ENCODE peak calls at places on chromosomes 16 and 17, in four cellular contexts. R, J, H and Q are unnamed samples.

GRCh38 chr16:19113577-19114358 is at the start of gene ITPRIPL2:
- DNase-seq in R (peak), J (no peak), H (peak), Q (no peak)

GRCh38 chr16:1916654-1916990 is 1.6 kb downstream of the HS3ST6 start:
- DNase-seq in R (no peak), J (no peak), H (no peak), Q (no peak)

GRCh38 chr16:88430524-88431446 is 22.3 kb upstream of the ZFPM1 start:
- DNase-seq in R (no peak), J (no peak), H (peak), Q (no peak)

GRCh38 chr17:80124351-80124981 is 22.5 kb downstream of the EIF4A3 start:
- DNase-seq in R (no peak), J (peak), H (peak), Q (no peak)

GRCh38 chr17:48012151-48012520 is 25.5 kb downstream of the COPZ2 start:
- DNase-seq in R (no peak), J (no peak), H (peak), Q (no peak)

GRCh38 chr17:11340798-11341197 is 99.8 kb downstream of the SHISA6 start:
- DNase-seq in R (no peak), J (no peak), H (no peak), Q (no peak)

GRCh38 chr16:73010150-73010676 is 37.7 kb downstream of the ZFHX3 start:
- DNase-seq in R (no peak), J (no peak), H (no peak), Q (no peak)

GRCh38 chr16:1794221-1794871 is 841 bp upstream of the IGFALS start:
- DNase-seq in R (peak), J (no peak), H (no peak), Q (no peak)

GRCh38 chr17:19513897-19514488 is 19.7 kb upstream of the SLC47A1 start:
- DNase-seq in R (peak), J (peak), H (peak), Q (peak)

GRCh38 chr17:79385962-79386563 is 224.8 kb downstream of the RBFOX3 start:
- DNase-seq in R (no peak), J (no peak), H (no peak), Q (no peak)

GRCh38 chr16:78388920-78389564 is 289.6 kb downstream of the WWOX start:
- DNase-seq in R (no peak), J (no peak), H (no peak), Q (no peak)

GRCh38 chr17:28549274-28550132 is 2.9 kb downstream of the UNC119 start:
- DNase-seq in R (no peak), J (no peak), H (no peak), Q (no peak)

GRCh38 chr17:82865996-82866395 is 26.2 kb upstream of the ZNF750 start:
- DNase-seq in R (no peak), J (no peak), H (no peak), Q (no peak)

GRCh38 chr16:68470461-68471150 is 22.3 kb upstream of the SMPD3 start:
- DNase-seq in R (peak), J (no peak), H (no peak), Q (no peak)

GRCh38 chr17:41773190-41773588 is 13.3 kb downstream of the JUP start:
- DNase-seq in R (peak), J (no peak), H (peak), Q (no peak)

GRCh38 chr16:67539271-67539670 is 10.6 kb downstream of the RIPOR1 start:
- DNase-seq in R (no peak), J (no peak), H (no peak), Q (no peak)

GRCh38 chr16:84390131-84390785 is 21.9 kb downstream of the ATP2C2 start:
- DNase-seq in R (no peak), J (no peak), H (no peak), Q (no peak)

GRCh38 chr16:7405166-7405565 is 72.5 kb downstream of the RBFOX1 start:
- DNase-seq in R (no peak), J (no peak), H (no peak), Q (no peak)

GRCh38 chr16:84643180-84643583 is 5.1 kb upstream of the KLHL36 start:
- DNase-seq in R (peak), J (no peak), H (peak), Q (no peak)

GRCh38 chr16:81652798-81653505 is 126.1 kb upstream of the PLCG2 start:
- DNase-seq in R (no peak), J (no peak), H (no peak), Q (no peak)

GRCh38 chr17:57810740-57811632 is 38.9 kb downstream of the MRPS23 start:
- DNase-seq in R (peak), J (no peak), H (peak), Q (peak)

GRCh38 chr17:66413564-66414520 is 111.4 kb downstream of the PRKCA start:
- DNase-seq in R (no peak), J (no peak), H (no peak), Q (no peak)

GRCh38 chr16:15949210-15950166 is at the start of gene ABCC1:
- DNase-seq in R (peak), J (no peak), H (peak), Q (no peak)

GRCh38 chr17:82092995-82093751 is 4.9 kb downstream of the FASN start:
- DNase-seq in R (no peak), J (no peak), H (no peak), Q (no peak)

GRCh38 chr17:80987941-80988461 is 3.6 kb upstream of the CHMP6 start:
- DNase-seq in R (no peak), J (no peak), H (no peak), Q (no peak)

GRCh38 chr16:19110537-19111391 is 3.0 kb upstream of the ITPRIPL2 start:
- DNase-seq in R (no peak), J (no peak), H (no peak), Q (no peak)

GRCh38 chr17:3995067-3995466 is 30.8 kb upstream of the ATP2A3 start:
- DNase-seq in R (no peak), J (no peak), H (no peak), Q (no peak)

GRCh38 chr16:15542261-15542660 is 100.7 kb downstream of the MARF1 start:
- DNase-seq in R (no peak), J (no peak), H (no peak), Q (no peak)